ENCODE peak calls at places on chromosomes 1 and 21, in six cellular contexts. One of them, this sample, is unnamed.

GRCh38 chr1:230090194-230090711 is 23.2 kb downstream of the GALNT2 start:
- DNase-seq in AG09319: no peak
- DNase-seq in nucleus accumbens: no peak
- DNase-seq in mucosa of descending colon: no peak
- DNase-seq in mesothelial cell of epicardium: no peak
- DNase-seq in left lung: no peak
- DNase-seq in this sample: no peak

GRCh38 chr1:156900019-156900718 is 6.7 kb downstream of the PEAR1 start:
- DNase-seq in left lung: no peak
- DNase-seq in AG09319: no peak
- DNase-seq in mesothelial cell of epicardium: no peak
- DNase-seq in mucosa of descending colon: peak; percentile 29
- DNase-seq in nucleus accumbens: no peak
- DNase-seq in this sample: peak; percentile 72

GRCh38 chr1:211944733-211945500 is 90.4 kb downstream of the INTS7 start:
- DNase-seq in mesothelial cell of epicardium: no peak
- DNase-seq in AG09319: no peak
- DNase-seq in mucosa of descending colon: no peak
- DNase-seq in left lung: no peak
- DNase-seq in nucleus accumbens: no peak
- DNase-seq in this sample: no peak

GRCh38 chr1:53069663-53070327 is 7.8 kb downstream of the PODN start:
- DNase-seq in mesothelial cell of epicardium: no peak
- DNase-seq in mucosa of descending colon: peak; percentile 35
- DNase-seq in AG09319: no peak
- DNase-seq in nucleus accumbens: no peak
- DNase-seq in left lung: peak; percentile 29
- DNase-seq in this sample: no peak

GRCh38 chr21:45505416-45506021 is 36.7 kb downstream of the SLC19A1 start:
- DNase-seq in mucosa of descending colon: peak; percentile 48
- DNase-seq in nucleus accumbens: no peak
- DNase-seq in mesothelial cell of epicardium: no peak
- DNase-seq in AG09319: no peak
- DNase-seq in left lung: peak; percentile 25
- DNase-seq in this sample: no peak

GRCh38 chr1:211701733-211702132 is 26.3 kb upstream of the NEK2 start:
- DNase-seq in mesothelial cell of epicardium: no peak
- DNase-seq in mucosa of descending colon: no peak
- DNase-seq in left lung: no peak
- DNase-seq in AG09319: no peak
- DNase-seq in nucleus accumbens: no peak
- DNase-seq in this sample: no peak

GRCh38 chr1:174165471-174166137 is 6.3 kb downstream of the RABGAP1L start:
- DNase-seq in left lung: no peak
- DNase-seq in AG09319: no peak
- DNase-seq in mucosa of descending colon: no peak
- DNase-seq in mesothelial cell of epicardium: no peak
- DNase-seq in nucleus accumbens: no peak
- DNase-seq in this sample: no peak

GRCh38 chr1:12088607-12089006 is 25.5 kb downstream of the TNFRSF8 start:
- DNase-seq in mucosa of descending colon: peak; percentile 72
- DNase-seq in AG09319: no peak
- DNase-seq in left lung: no peak
- DNase-seq in mesothelial cell of epicardium: no peak
- DNase-seq in nucleus accumbens: no peak
- DNase-seq in this sample: no peak

GRCh38 chr1:237851209-237851845 is 39.4 kb downstream of the ZP4 start:
- DNase-seq in left lung: no peak
- DNase-seq in nucleus accumbens: peak; percentile 15
- DNase-seq in mucosa of descending colon: no peak
- DNase-seq in AG09319: no peak
- DNase-seq in mesothelial cell of epicardium: peak; percentile 32
- DNase-seq in this sample: no peak

GRCh38 chr21:26513212-26513611 is 59.9 kb downstream of the CYYR1 start:
- DNase-seq in AG09319: no peak
- DNase-seq in left lung: no peak
- DNase-seq in mucosa of descending colon: no peak
- DNase-seq in nucleus accumbens: no peak
- DNase-seq in mesothelial cell of epicardium: no peak
- DNase-seq in this sample: peak; percentile 74

GRCh38 chr1:87279966-87280535 is 48.6 kb upstream of the LMO4 start:
- DNase-seq in AG09319: no peak
- DNase-seq in nucleus accumbens: no peak
- DNase-seq in left lung: no peak
- DNase-seq in mucosa of descending colon: no peak
- DNase-seq in mesothelial cell of epicardium: no peak
- DNase-seq in this sample: no peak

GRCh38 chr1:46263146-46263545 is 15.6 kb downstream of the RAD54L start:
- DNase-seq in mucosa of descending colon: no peak
- DNase-seq in mesothelial cell of epicardium: no peak
- DNase-seq in AG09319: no peak
- DNase-seq in left lung: no peak
- DNase-seq in nucleus accumbens: no peak
- DNase-seq in this sample: no peak

GRCh38 chr21:24941316-24942185 is 665.7 kb downstream of the MRPL39 start:
- DNase-seq in nucleus accumbens: no peak
- DNase-seq in mesothelial cell of epicardium: no peak
- DNase-seq in mucosa of descending colon: no peak
- DNase-seq in left lung: no peak
- DNase-seq in AG09319: no peak
- DNase-seq in this sample: no peak

GRCh38 chr1:228478912-228479665 is 8.1 kb upstream of the RNF187 start:
- DNase-seq in mesothelial cell of epicardium: no peak
- DNase-seq in AG09319: no peak
- DNase-seq in left lung: no peak
- DNase-seq in nucleus accumbens: no peak
- DNase-seq in mucosa of descending colon: no peak
- DNase-seq in this sample: peak; percentile 40

GRCh38 chr1:36125129-36125991 is at the start of gene COL8A2:
- DNase-seq in mesothelial cell of epicardium: no peak
- DNase-seq in mucosa of descending colon: no peak
- DNase-seq in nucleus accumbens: no peak
- DNase-seq in AG09319: no peak
- DNase-seq in left lung: peak; percentile 47
- DNase-seq in this sample: no peak

GRCh38 chr1:233459968-233460367 is 132.4 kb downstream of the MAP3K21 start:
- DNase-seq in nucleus accumbens: no peak
- DNase-seq in left lung: no peak
- DNase-seq in AG09319: no peak
- DNase-seq in mesothelial cell of epicardium: no peak
- DNase-seq in mucosa of descending colon: no peak
- DNase-seq in this sample: no peak

GRCh38 chr1:232751393-232752140 is 53.6 kb upstream of the MAP10 start:
- DNase-seq in AG09319: no peak
- DNase-seq in mucosa of descending colon: no peak
- DNase-seq in nucleus accumbens: no peak
- DNase-seq in left lung: no peak
- DNase-seq in mesothelial cell of epicardium: no peak
- DNase-seq in this sample: peak; percentile 17

GRCh38 chr1:54885863-54886723 is 902 bp downstream of the DHCR24 start:
- DNase-seq in left lung: peak; percentile 69
- DNase-seq in nucleus accumbens: peak; percentile 43
- DNase-seq in mucosa of descending colon: no peak
- DNase-seq in AG09319: no peak
- DNase-seq in mesothelial cell of epicardium: no peak
- DNase-seq in this sample: peak; percentile 38

GRCh38 chr21:28615276-28615675 is 377.4 kb downstream of the LTN1 start:
- DNase-seq in mesothelial cell of epicardium: no peak
- DNase-seq in left lung: no peak
- DNase-seq in mucosa of descending colon: no peak
- DNase-seq in AG09319: no peak
- DNase-seq in nucleus accumbens: no peak
- DNase-seq in this sample: no peak

GRCh38 chr1:229420765-229421164 is 13.1 kb downstream of the ACTA1 start:
- DNase-seq in AG09319: no peak
- DNase-seq in mucosa of descending colon: no peak
- DNase-seq in mesothelial cell of epicardium: no peak
- DNase-seq in nucleus accumbens: no peak
- DNase-seq in left lung: no peak
- DNase-seq in this sample: no peak

GRCh38 chr21:36156815-36157670 is at the start of gene DOP1B:
- DNase-seq in left lung: peak; percentile 62
- DNase-seq in mucosa of descending colon: peak; percentile 86
- DNase-seq in mesothelial cell of epicardium: no peak
- DNase-seq in AG09319: no peak
- DNase-seq in nucleus accumbens: no peak
- DNase-seq in this sample: peak; percentile 25

GRCh38 chr1:64220241-64220640 is 16.8 kb downstream of the UBE2U start:
- DNase-seq in nucleus accumbens: no peak
- DNase-seq in left lung: no peak
- DNase-seq in mesothelial cell of epicardium: no peak
- DNase-seq in AG09319: no peak
- DNase-seq in mucosa of descending colon: no peak
- DNase-seq in this sample: no peak

GRCh38 chr1:198380275-198380674 is 160.2 kb downstream of the ATP6V1G3 start:
- DNase-seq in nucleus accumbens: no peak
- DNase-seq in mesothelial cell of epicardium: no peak
- DNase-seq in mucosa of descending colon: no peak
- DNase-seq in AG09319: no peak
- DNase-seq in left lung: no peak
- DNase-seq in this sample: no peak

GRCh38 chr1:117290855-117291254 is 76.4 kb upstream of the MAN1A2 start:
- DNase-seq in mucosa of descending colon: no peak
- DNase-seq in mesothelial cell of epicardium: no peak
- DNase-seq in AG09319: no peak
- DNase-seq in left lung: no peak
- DNase-seq in nucleus accumbens: no peak
- DNase-seq in this sample: no peak